ENCODE peak calls at places on chromosomes 16 and 17, in ten cellular contexts. G, A, V, Q, I, E, O, S, U and Z are unnamed samples.

GRCh38 chr17:79840204-79840988 is 1.2 kb upstream of the CBX4 start:
- DNase-seq in G (peak; percentile 52), U (no peak), A (peak; percentile 72), E (peak; percentile 66), I (peak; percentile 64), Q (peak; percentile 28), O (peak; percentile 31), V (peak; percentile 63), S (no peak), Z (no peak)

GRCh38 chr17:60151355-60151754 is 1.6 kb downstream of the CA4 start:
- DNase-seq in O (no peak), I (no peak), V (no peak), G (no peak), Q (no peak), A (no peak), E (no peak), U (no peak), S (peak; percentile 51), Z (peak; percentile 86)

GRCh38 chr17:80119839-80120238 is 18.5 kb downstream of the GAA start:
- DNase-seq in V (no peak), I (no peak), E (no peak), U (no peak), S (no peak), O (no peak), Q (no peak), A (no peak), G (no peak), Z (no peak)

GRCh38 chr17:38590988-38591758 is 14.6 kb downstream of the SRCIN1 start:
- DNase-seq in Q (no peak), I (no peak), E (no peak), A (no peak), G (no peak), V (no peak), S (peak; percentile 76), O (no peak), U (no peak), Z (no peak)

GRCh38 chr16:325375-326155 is 27.0 kb downstream of the AXIN1 start:
- DNase-seq in G (no peak), U (no peak), V (no peak), S (no peak), Q (no peak), I (no peak), E (no peak), A (no peak), O (no peak), Z (no peak)

GRCh38 chr17:3529817-3530741 is 27.5 kb downstream of the TRPV3 start:
- DNase-seq in G (peak; percentile 68), S (no peak), O (no peak), Q (peak; percentile 28), E (peak; percentile 47), U (peak; percentile 69), A (peak; percentile 87), V (no peak), I (peak; percentile 90), Z (no peak)

GRCh38 chr17:59753522-59754467 is 46.3 kb downstream of the VMP1 start:
- DNase-seq in V (no peak), U (no peak), Q (peak; percentile 95), I (peak; percentile 95), G (peak; percentile 43), A (no peak), S (peak; percentile 82), E (peak; percentile 95), O (peak; percentile 93), Z (peak; percentile 80)

GRCh38 chr16:28990375-28991040 is 5.7 kb downstream of the LAT start:
- DNase-seq in E (no peak), A (no peak), I (no peak), V (no peak), S (no peak), O (no peak), G (no peak), Q (no peak), U (no peak), Z (no peak)

GRCh38 chr17:44220211-44221071 is 966 bp upstream of the UBTF start:
- DNase-seq in G (peak; percentile 43), S (peak; percentile 77), U (peak; percentile 36), V (peak; percentile 62), Q (peak; percentile 44), E (peak; percentile 64), O (peak; percentile 44), I (peak; percentile 64), A (peak; percentile 53), Z (no peak)

GRCh38 chr16:65068151-65068740 is 53.6 kb downstream of the CDH11 start:
- DNase-seq in S (no peak), V (no peak), A (no peak), Q (no peak), G (no peak), O (peak; percentile 78), E (peak; percentile 81), U (no peak), I (no peak), Z (no peak)

GRCh38 chr16:65066646-65067045 is 55.2 kb downstream of the CDH11 start:
- DNase-seq in V (no peak), U (no peak), G (no peak), A (no peak), S (no peak), Q (no peak), O (peak; percentile 58), I (no peak), E (peak; percentile 18), Z (no peak)

GRCh38 chr16:65069766-65070165 is 52.1 kb downstream of the CDH11 start:
- DNase-seq in A (no peak), V (no peak), E (peak; percentile 22), U (no peak), G (no peak), O (peak; percentile 61), Q (no peak), I (no peak), S (no peak), Z (no peak)

GRCh38 chr16:65070831-65071230 is 51.0 kb downstream of the CDH11 start:
- DNase-seq in Q (peak; percentile 97), S (no peak), V (peak; percentile 36), O (peak; percentile 99), A (peak; percentile 87), E (peak; percentile 98), I (peak; percentile 97), G (peak; percentile 81), U (peak; percentile 80), Z (no peak)

GRCh38 chr16:65069090-65069489 is 52.8 kb downstream of the CDH11 start:
- DNase-seq in V (no peak), E (peak; percentile 92), S (no peak), A (no peak), O (peak; percentile 97), U (no peak), Q (peak; percentile 89), G (no peak), I (peak; percentile 88), Z (no peak)
- H3K4me3 ChIP-seq in V (no peak overlapping the region), E (no peak overlapping the region), S (no peak overlapping the region), A (no peak overlapping the region), O (no peak overlapping the region), U (no peak overlapping the region), Q (no peak overlapping the region), G (no peak overlapping the region), I (no peak overlapping the region), Z (no peak overlapping the region)

GRCh38 chr16:31268033-31268365 is 8.2 kb downstream of the ITGAM start:
- DNase-seq in S (no peak), Q (no peak), V (no peak), U (no peak), E (no peak), O (no peak), G (no peak), I (no peak), A (no peak), Z (no peak)

GRCh38 chr16:31262084-31262483 is 2.3 kb downstream of the ITGAM start:
- DNase-seq in G (no peak), I (no peak), A (no peak), Q (no peak), E (no peak), S (no peak), O (no peak), V (no peak), U (no peak), Z (no peak)

GRCh38 chr16:31267332-31268032 is 7.7 kb downstream of the ITGAM start:
- DNase-seq in Q (no peak), E (no peak), I (no peak), G (no peak), S (no peak), A (no peak), V (no peak), U (no peak), O (no peak), Z (no peak)

GRCh38 chr16:31268891-31269290 is 9.1 kb downstream of the ITGAM start:
- DNase-seq in Q (no peak), I (no peak), S (no peak), A (no peak), E (no peak), G (no peak), V (no peak), U (no peak), O (no peak), Z (no peak)

GRCh38 chr16:31265329-31266245 is 5.8 kb downstream of the ITGAM start:
- DNase-seq in I (peak; percentile 3), E (no peak), G (no peak), A (no peak), O (peak; percentile 60), S (no peak), V (peak; percentile 45), Q (no peak), U (no peak), Z (no peak)
- H3K4me3 ChIP-seq in I (no peak overlapping the region), E (no peak overlapping the region), G (no peak overlapping the region), A (no peak overlapping the region), O (no peak overlapping the region), S (no peak overlapping the region), V (no peak overlapping the region), Q (no peak overlapping the region), U (no peak overlapping the region), Z (no peak overlapping the region)

GRCh38 chr17:8377422-8377821 is 918 bp upstream of the KRABD2 start:
- DNase-seq in A (no peak), G (no peak), I (no peak), S (no peak), E (no peak), Q (no peak), V (no peak), O (no peak), U (no peak), Z (no peak)
- H3K4me3 ChIP-seq in A (no peak overlapping the region), G (no peak overlapping the region), I (no peak overlapping the region), S (no peak overlapping the region), E (no peak overlapping the region), Q (no peak overlapping the region), V (no peak overlapping the region), O (no peak overlapping the region), U (no peak overlapping the region), Z (no peak overlapping the region)

GRCh38 chr16:1331712-1332617 is 1.5 kb upstream of the BAIAP3 start:
- DNase-seq in O (peak; percentile 30), E (peak; percentile 32), A (peak; percentile 67), G (peak; percentile 74), V (peak; percentile 79), U (no peak), Q (peak; percentile 36), I (peak; percentile 84), S (peak; percentile 97), Z (no peak)

GRCh38 chr16:1330260-1330914 is 3.1 kb upstream of the BAIAP3 start:
- DNase-seq in U (no peak), V (no peak), O (no peak), S (peak; percentile 29), I (no peak), A (no peak), G (no peak), Q (no peak), E (no peak), Z (no peak)

GRCh38 chr16:1333149-1333812 is at the start of gene BAIAP3:
- DNase-seq in V (peak; percentile 44), G (no peak), E (no peak), I (peak; percentile 35), S (peak; percentile 49), O (no peak), A (peak; percentile 53), U (peak; percentile 56), Q (no peak), Z (no peak)

GRCh38 chr16:1332618-1333148 is 762 bp upstream of the BAIAP3 start:
- DNase-seq in S (no peak), I (no peak), O (no peak), E (no peak), G (no peak), V (no peak), Q (no peak), U (no peak), A (no peak), Z (no peak)

GRCh38 chr16:1330931-1331711 is 2.3 kb upstream of the BAIAP3 start:
- DNase-seq in O (no peak), U (no peak), S (peak; percentile 37), G (no peak), E (no peak), I (no peak), A (no peak), Q (no peak), V (no peak), Z (no peak)
- H3K4me3 ChIP-seq in O (no peak overlapping the region), U (peak overlapping the region; percentile 4), S (peak overlapping the region; percentile 57), G (no peak overlapping the region), E (no peak overlapping the region), I (peak overlapping the region; percentile 30), A (peak overlapping the region; percentile 55), Q (no peak overlapping the region), V (no peak overlapping the region), Z (no peak overlapping the region)